ENCODE peak calls at places on chromosomes 3 and 15, in nine cellular contexts. F is frontal cortex; Y is T1000; Q is foreskin fibroblast; C is substantia nigra; O is DMS 273 treated with DMSO at 0.1 percent for 48 hours; L is left ventricle myocardium superior; K is HCEC 1CT; P is CD4-positive, CD25-positive, alpha-beta regulatory T cell. Z is an unnamed sample.

GRCh38 chr3:169980055-169980454 is 13.4 kb downstream of the SEC62 start:
- DNase-seq in Y (no peak), Q (peak), K (peak), C (no peak), P (no peak), O (no peak), L (no peak), F (no peak), Z (no peak)

GRCh38 chr15:80604583-80605506 is 90.3 kb upstream of the ABHD17C start:
- DNase-seq in C (no peak), Q (no peak), L (no peak), O (no peak), Y (no peak), K (no peak), F (no peak), P (no peak), Z (no peak)

GRCh38 chr3:51646091-51646490 is 25.0 kb upstream of the TEX264 start:
- DNase-seq in Y (no peak), C (no peak), K (no peak), F (no peak), P (no peak), L (no peak), O (no peak), Q (no peak), Z (no peak)

GRCh38 chr3:155130001-155130400 is 49.9 kb downstream of the MME start:
- DNase-seq in Y (no peak), F (no peak), C (no peak), K (no peak), P (no peak), Q (no peak), L (no peak), O (no peak), Z (no peak)

GRCh38 chr3:149134560-149134959 is 5.1 kb downstream of the HPS3 start:
- DNase-seq in C (no peak), Y (peak), L (no peak), K (no peak), Q (peak), O (no peak), P (no peak), F (no peak), Z (no peak)

GRCh38 chr3:24837601-24838000 is 343.0 kb upstream of the THRB start:
- DNase-seq in L (no peak), Q (no peak), K (no peak), Y (no peak), F (no peak), P (no peak), C (no peak), O (no peak), Z (no peak)

GRCh38 chr3:147318900-147319299 is 87.4 kb downstream of the ZIC4 start:
- DNase-seq in Y (no peak), L (no peak), P (no peak), O (no peak), F (no peak), K (no peak), C (no peak), Q (peak), Z (no peak)

GRCh38 chr3:13579089-13579488 is 30.2 kb downstream of the FBLN2 start:
- DNase-seq in L (no peak), Q (peak), O (no peak), K (no peak), P (no peak), F (no peak), Y (no peak), C (no peak), Z (no peak)

GRCh38 chr15:97627634-97628033 is 332.9 kb upstream of the ARRDC4 start:
- DNase-seq in C (no peak), L (no peak), F (no peak), Q (no peak), O (no peak), P (no peak), Y (no peak), K (no peak), Z (no peak)

GRCh38 chr3:43624619-43625305 is 3.0 kb upstream of the ANO10 start:
- DNase-seq in F (no peak), Y (no peak), O (no peak), L (no peak), K (no peak), C (no peak), Q (no peak), P (no peak), Z (no peak)

GRCh38 chr3:116815831-116816588 is 106.4 kb downstream of the TUSC7 start:
- DNase-seq in Y (no peak), K (no peak), L (no peak), O (no peak), P (no peak), Q (peak), F (no peak), C (no peak), Z (no peak)

GRCh38 chr3:169813757-169814517 is 1.2 kb upstream of the LRRC34 start:
- DNase-seq in L (peak), Y (no peak), K (no peak), O (no peak), P (peak), C (no peak), F (no peak), Q (peak), Z (no peak)